ENCODE peak calls at places on chromosomes 2 and 18, in five cellular contexts. One of them, this sample, is unnamed.

GRCh38 chr2:43950383-43951008 is 45.3 kb downstream of the LRPPRC start:
- DNase-seq in H1: no peak
- DNase-seq in mesenchymal stem cell: peak; percentile 51
- DNase-seq in neuronal stem cell: no peak
- DNase-seq in trophoblast cell: peak; percentile 36
- DNase-seq in this sample: no peak

GRCh38 chr2:23606968-23607367 is 222.0 kb downstream of the KLHL29 start:
- DNase-seq in neuronal stem cell: no peak
- DNase-seq in H1: no peak
- DNase-seq in mesenchymal stem cell: peak; percentile 78
- DNase-seq in trophoblast cell: peak; percentile 87
- DNase-seq in this sample: no peak

GRCh38 chr2:75100691-75101236 is 98.6 kb downstream of the TACR1 start:
- DNase-seq in H1: no peak
- DNase-seq in neuronal stem cell: no peak
- DNase-seq in mesenchymal stem cell: no peak
- DNase-seq in trophoblast cell: no peak
- DNase-seq in this sample: no peak

GRCh38 chr18:69002233-69002632 is 204.4 kb downstream of the CCDC102B start:
- DNase-seq in mesenchymal stem cell: no peak
- DNase-seq in trophoblast cell: no peak
- DNase-seq in neuronal stem cell: no peak
- DNase-seq in H1: no peak
- DNase-seq in this sample: no peak

GRCh38 chr18:72843743-72844142 is 24.0 kb downstream of the NETO1 start:
- DNase-seq in H1: no peak
- DNase-seq in neuronal stem cell: no peak
- DNase-seq in trophoblast cell: no peak
- DNase-seq in mesenchymal stem cell: no peak
- DNase-seq in this sample: no peak

GRCh38 chr2:72676341-72677025 is 149.3 kb downstream of the EXOC6B start:
- DNase-seq in mesenchymal stem cell: no peak
- DNase-seq in trophoblast cell: no peak
- DNase-seq in H1: no peak
- DNase-seq in neuronal stem cell: no peak
- DNase-seq in this sample: no peak

GRCh38 chr2:189829092-189829843 is 45.0 kb downstream of the PMS1 start:
- DNase-seq in neuronal stem cell: no peak
- DNase-seq in H1: no peak
- DNase-seq in mesenchymal stem cell: no peak
- DNase-seq in trophoblast cell: no peak
- DNase-seq in this sample: no peak

GRCh38 chr18:54946149-54946581 is 13.1 kb downstream of the CCDC68 start:
- DNase-seq in trophoblast cell: peak; percentile 36
- DNase-seq in H1: no peak
- DNase-seq in neuronal stem cell: no peak
- DNase-seq in mesenchymal stem cell: peak; percentile 56
- DNase-seq in this sample: no peak

GRCh38 chr2:24351981-24352380 is 8.4 kb downstream of the ITSN2 start:
- DNase-seq in mesenchymal stem cell: no peak
- DNase-seq in H1: no peak
- DNase-seq in trophoblast cell: no peak
- DNase-seq in neuronal stem cell: no peak
- DNase-seq in this sample: no peak

GRCh38 chr2:145958611-145959010 is 1438.7 kb upstream of the ZEB2 start:
- DNase-seq in neuronal stem cell: no peak
- DNase-seq in mesenchymal stem cell: peak; percentile 2
- DNase-seq in trophoblast cell: no peak
- DNase-seq in H1: no peak
- DNase-seq in this sample: no peak

GRCh38 chr2:172021955-172022354 is 22.2 kb downstream of the METAP1D start:
- DNase-seq in trophoblast cell: no peak
- DNase-seq in H1: no peak
- DNase-seq in neuronal stem cell: no peak
- DNase-seq in mesenchymal stem cell: peak; percentile 59
- DNase-seq in this sample: no peak

GRCh38 chr18:56627991-56628390 is 10.4 kb downstream of the TXNL1 start:
- DNase-seq in mesenchymal stem cell: no peak
- DNase-seq in trophoblast cell: no peak
- DNase-seq in neuronal stem cell: no peak
- DNase-seq in H1: no peak
- DNase-seq in this sample: no peak

GRCh38 chr2:239113164-239113563 is 265.3 kb downstream of the TWIST2 start:
- DNase-seq in trophoblast cell: no peak
- DNase-seq in neuronal stem cell: no peak
- DNase-seq in mesenchymal stem cell: peak; percentile 41
- DNase-seq in H1: no peak
- DNase-seq in this sample: no peak

GRCh38 chr2:203532957-203533695 is 2.0 kb downstream of the RAPH1 start:
- DNase-seq in neuronal stem cell: peak; percentile 20
- DNase-seq in trophoblast cell: no peak
- DNase-seq in H1: no peak
- DNase-seq in mesenchymal stem cell: peak; percentile 53
- DNase-seq in this sample: no peak

GRCh38 chr2:199315299-199316179 is 142.2 kb downstream of the SATB2 start:
- DNase-seq in mesenchymal stem cell: peak; percentile 27
- DNase-seq in H1: no peak
- DNase-seq in neuronal stem cell: peak; percentile 56
- DNase-seq in trophoblast cell: no peak
- DNase-seq in this sample: peak; percentile 32

DNA sequence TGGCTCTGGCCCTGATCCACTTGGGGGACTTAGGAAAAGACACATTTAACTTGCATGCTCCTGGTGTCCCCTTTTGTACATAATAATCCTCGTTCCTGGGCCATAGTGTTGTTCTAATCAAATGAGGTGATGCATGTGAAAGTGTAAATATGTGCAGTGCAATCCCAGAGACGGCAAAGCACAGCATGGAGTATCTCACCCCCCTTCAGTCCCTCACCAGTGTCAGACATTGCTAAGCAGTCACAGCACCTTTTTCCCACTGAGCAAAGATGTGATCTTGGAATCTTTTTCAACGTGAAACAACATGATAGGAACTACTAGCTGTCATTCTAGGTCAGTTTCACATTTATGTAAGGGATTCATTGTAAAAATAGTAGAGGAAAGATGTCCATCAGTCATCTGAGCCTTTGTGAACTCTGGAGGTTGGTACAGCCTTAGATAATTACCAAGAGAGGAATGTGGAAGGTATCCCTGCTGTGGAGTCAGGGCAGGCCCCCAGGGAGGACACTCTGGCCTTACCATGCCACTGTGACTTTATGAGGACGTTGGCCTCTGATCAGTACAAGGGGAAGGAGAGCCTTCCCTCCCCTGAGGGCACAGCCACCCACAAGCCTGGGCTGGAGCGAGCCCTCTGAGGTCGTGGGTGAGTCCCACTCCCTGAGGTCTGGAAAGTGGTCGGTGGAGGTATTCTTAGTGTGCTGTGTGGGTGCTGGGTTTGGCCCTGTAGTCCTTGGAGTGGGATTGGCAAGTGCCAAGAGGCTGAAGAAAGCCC is 91.8 kb downstream of the STPG4 start:
- DNase-seq in H1: no peak
- DNase-seq in mesenchymal stem cell: no peak
- DNase-seq in trophoblast cell: no peak
- DNase-seq in neuronal stem cell: no peak
- DNase-seq in this sample: no peak
- H3K14ac ChIP-seq in H1: no peak overlapping the region
- H3K14ac ChIP-seq in mesenchymal stem cell: peak overlapping the region; percentile 48
- H3K14ac ChIP-seq in trophoblast cell: peak overlapping the region; percentile 49
- H3K14ac ChIP-seq in neuronal stem cell: no peak overlapping the region
- H3K14ac ChIP-seq in this sample: no peak overlapping the region

GRCh38 chr2:12510070-12510469 is 206.7 kb upstream of the TRIB2 start:
- DNase-seq in mesenchymal stem cell: no peak
- DNase-seq in H1: no peak
- DNase-seq in neuronal stem cell: no peak
- DNase-seq in trophoblast cell: no peak
- DNase-seq in this sample: no peak

GRCh38 chr2:12513339-12513738 is 203.4 kb upstream of the TRIB2 start:
- DNase-seq in H1: no peak
- DNase-seq in trophoblast cell: no peak
- DNase-seq in mesenchymal stem cell: no peak
- DNase-seq in neuronal stem cell: no peak
- DNase-seq in this sample: no peak

GRCh38 chr2:12514631-12515437 is 201.9 kb upstream of the TRIB2 start:
- DNase-seq in mesenchymal stem cell: peak; percentile 61
- DNase-seq in trophoblast cell: no peak
- DNase-seq in H1: no peak
- DNase-seq in neuronal stem cell: no peak
- DNase-seq in this sample: no peak

GRCh38 chr2:12514168-12514567 is 202.6 kb upstream of the TRIB2 start:
- DNase-seq in neuronal stem cell: no peak
- DNase-seq in trophoblast cell: no peak
- DNase-seq in H1: no peak
- DNase-seq in mesenchymal stem cell: no peak
- DNase-seq in this sample: no peak

DNA sequence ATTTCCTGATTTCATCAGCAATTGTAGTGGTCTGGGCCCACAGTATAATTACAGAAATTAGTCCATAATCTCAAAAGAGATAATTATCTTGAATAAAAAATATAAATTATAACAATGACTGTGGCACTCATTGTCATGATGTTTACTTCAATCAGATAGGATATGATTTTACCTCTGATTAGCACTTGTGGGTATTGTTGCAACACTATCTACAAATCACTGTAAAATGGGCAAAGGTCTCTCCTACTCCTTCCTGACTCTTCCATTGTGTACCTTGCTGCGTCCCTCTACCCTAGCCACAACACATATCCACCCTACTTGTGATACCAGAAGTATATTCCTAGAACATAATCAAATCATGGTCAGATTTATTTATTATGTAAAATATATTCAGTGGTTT is 200.9 kb upstream of the TRIB2 start:
- DNase-seq in neuronal stem cell: no peak
- DNase-seq in H1: no peak
- DNase-seq in mesenchymal stem cell: no peak
- DNase-seq in trophoblast cell: no peak
- DNase-seq in this sample: no peak
- H2BK12ac ChIP-seq in neuronal stem cell: no peak overlapping the region
- H2BK12ac ChIP-seq in H1: no peak overlapping the region
- H2BK12ac ChIP-seq in mesenchymal stem cell: no peak overlapping the region
- H2BK12ac ChIP-seq in trophoblast cell: no peak overlapping the region
- H2BK12ac ChIP-seq in this sample: no peak overlapping the region

GRCh38 chr2:101113441-101114267 is 37.5 kb downstream of the TBC1D8 start:
- DNase-seq in H1: no peak
- DNase-seq in mesenchymal stem cell: peak; percentile 93
- DNase-seq in neuronal stem cell: no peak
- DNase-seq in trophoblast cell: peak; percentile 94
- DNase-seq in this sample: peak; percentile 51

GRCh38 chr2:101112772-101113157 is 38.4 kb downstream of the TBC1D8 start:
- DNase-seq in trophoblast cell: peak; percentile 41
- DNase-seq in H1: no peak
- DNase-seq in neuronal stem cell: no peak
- DNase-seq in mesenchymal stem cell: no peak
- DNase-seq in this sample: no peak

GRCh38 chr2:101114268-101114783 is 36.9 kb downstream of the TBC1D8 start:
- DNase-seq in trophoblast cell: no peak
- DNase-seq in mesenchymal stem cell: no peak
- DNase-seq in neuronal stem cell: no peak
- DNase-seq in H1: no peak
- DNase-seq in this sample: no peak

GRCh38 chr2:101111262-101111838 is 39.8 kb downstream of the TBC1D8 start:
- DNase-seq in mesenchymal stem cell: no peak
- DNase-seq in trophoblast cell: no peak
- DNase-seq in neuronal stem cell: no peak
- DNase-seq in H1: no peak
- DNase-seq in this sample: no peak

DNA sequence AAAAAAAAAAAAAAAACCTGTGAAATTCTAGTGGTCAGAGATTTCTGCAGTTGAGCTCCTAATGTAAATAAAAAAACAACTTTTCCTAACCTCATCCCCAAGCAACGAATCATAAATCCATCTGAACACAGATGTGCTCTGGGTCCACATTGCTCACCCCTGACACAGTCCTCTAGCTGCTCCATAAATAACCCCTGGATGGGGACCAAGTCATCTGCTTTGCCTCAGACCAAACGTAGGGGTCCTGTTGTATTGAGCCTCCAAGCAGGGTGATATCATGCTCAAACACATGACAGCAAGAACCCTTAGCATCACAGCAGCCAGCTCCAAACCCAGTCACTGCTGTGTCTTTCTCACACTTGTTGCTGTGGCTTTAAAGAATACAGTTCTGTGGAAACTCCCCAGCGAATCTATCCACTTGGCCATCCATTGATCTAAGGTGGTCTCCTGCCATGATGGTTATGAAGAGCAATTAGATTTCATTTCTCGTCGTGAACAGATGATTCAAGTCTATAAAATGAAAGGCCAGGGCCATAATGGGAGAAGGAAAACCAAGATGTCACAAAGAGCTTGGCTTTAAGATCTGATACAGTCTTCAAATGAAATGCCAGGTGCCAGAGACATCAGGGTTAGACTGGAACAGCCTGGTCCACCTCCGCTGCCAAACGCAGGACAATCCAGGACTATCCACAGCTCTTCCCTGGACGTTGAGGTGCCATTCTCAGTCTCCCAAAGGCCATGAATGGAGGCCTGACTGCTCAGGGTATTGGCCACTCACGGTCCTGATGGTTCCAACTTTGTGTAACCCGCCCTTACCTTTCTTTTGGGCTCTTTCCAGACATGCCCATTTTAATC is 39.0 kb downstream of the TBC1D8 start:
- DNase-seq in mesenchymal stem cell: peak; percentile 92
- DNase-seq in trophoblast cell: no peak
- DNase-seq in H1: no peak
- DNase-seq in neuronal stem cell: no peak
- DNase-seq in this sample: no peak
- H3K14ac ChIP-seq in mesenchymal stem cell: peak overlapping the region; percentile 80
- H3K14ac ChIP-seq in trophoblast cell: peak overlapping the region; percentile 70
- H3K14ac ChIP-seq in H1: no peak overlapping the region
- H3K14ac ChIP-seq in neuronal stem cell: no peak overlapping the region
- H3K14ac ChIP-seq in this sample: no peak overlapping the region

GRCh38 chr2:68813596-68813995 is 57.6 kb downstream of the BMP10 start:
- DNase-seq in trophoblast cell: no peak
- DNase-seq in neuronal stem cell: no peak
- DNase-seq in H1: no peak
- DNase-seq in mesenchymal stem cell: no peak
- DNase-seq in this sample: no peak
- H2BK12ac ChIP-seq in trophoblast cell: no peak overlapping the region
- H2BK12ac ChIP-seq in neuronal stem cell: no peak overlapping the region
- H2BK12ac ChIP-seq in H1: no peak overlapping the region
- H2BK12ac ChIP-seq in mesenchymal stem cell: no peak overlapping the region
- H2BK12ac ChIP-seq in this sample: no peak overlapping the region

GRCh38 chr2:18750662-18751554 is 161.5 kb upstream of the NT5C1B start:
- DNase-seq in H1: no peak
- DNase-seq in mesenchymal stem cell: peak; percentile 54
- DNase-seq in neuronal stem cell: no peak
- DNase-seq in trophoblast cell: no peak
- DNase-seq in this sample: no peak

GRCh38 chr2:18749912-18750526 is 160.7 kb upstream of the NT5C1B start:
- DNase-seq in neuronal stem cell: peak; percentile 52
- DNase-seq in mesenchymal stem cell: peak; percentile 68
- DNase-seq in H1: peak; percentile 54
- DNase-seq in trophoblast cell: peak; percentile 34
- DNase-seq in this sample: no peak

GRCh38 chr2:18752667-18753422 is 163.5 kb upstream of the NT5C1B start:
- DNase-seq in neuronal stem cell: no peak
- DNase-seq in mesenchymal stem cell: peak; percentile 18
- DNase-seq in trophoblast cell: no peak
- DNase-seq in H1: no peak
- DNase-seq in this sample: no peak

GRCh38 chr2:18753722-18754121 is 164.4 kb upstream of the NT5C1B start:
- DNase-seq in neuronal stem cell: no peak
- DNase-seq in trophoblast cell: no peak
- DNase-seq in H1: no peak
- DNase-seq in mesenchymal stem cell: no peak
- DNase-seq in this sample: no peak

GRCh38 chr2:18752022-18752493 is 162.7 kb upstream of the NT5C1B start:
- DNase-seq in mesenchymal stem cell: peak; percentile 95
- DNase-seq in H1: no peak
- DNase-seq in neuronal stem cell: no peak
- DNase-seq in trophoblast cell: no peak
- DNase-seq in this sample: no peak
- H3K14ac ChIP-seq in mesenchymal stem cell: no peak overlapping the region
- H3K14ac ChIP-seq in H1: no peak overlapping the region
- H3K14ac ChIP-seq in neuronal stem cell: no peak overlapping the region
- H3K14ac ChIP-seq in trophoblast cell: no peak overlapping the region
- H3K14ac ChIP-seq in this sample: no peak overlapping the region

This sample was measured in H9.